ENCODE peak calls at places on chromosomes 3 and 15, in four cellular contexts. R is H9, Q is IMR-90, O is H1. P is an unnamed sample.
A peak's percentile ranks its signal among the peaks of the same experiment; 100 is the strongest.

GRCh38 chr15:70963199-70963598 is 70.6 kb downstream of the LRRC49 start:
- DNase-seq in R (no peak), Q (no peak), O (no peak), P (no peak)

GRCh38 chr3:152204218-152204617 is 64.5 kb upstream of the MBNL1 start:
- DNase-seq in R (no peak), Q (no peak), O (no peak), P (no peak)

GRCh38 chr3:143712522-143712921 is 135.7 kb downstream of the SLC9A9 start:
- DNase-seq in R (no peak), Q (no peak), O (no peak), P (no peak)

GRCh38 chr15:66178531-66178910 is 75.0 kb downstream of the MEGF11 start:
- DNase-seq in R (peak; percentile 71), Q (no peak), O (peak; percentile 33), P (peak; percentile 24)

GRCh38 chr3:138945646-138946553 is 1.0 kb downstream of the FOXL2 start:
- DNase-seq in R (peak; percentile 64), Q (peak; percentile 23), O (no peak), P (peak; percentile 78)

GRCh38 chr15:51331141-51331540 is 7.3 kb downstream of the CYP19A1 start:
- DNase-seq in R (no peak), Q (peak; percentile 25), O (no peak), P (peak; percentile 59)

GRCh38 chr3:8964436-8965370 is 1.4 kb upstream of the RAD18 start:
- DNase-seq in R (peak; percentile 64), Q (peak; percentile 70), O (peak; percentile 53), P (peak; percentile 58)

GRCh38 chr15:67189326-67190051 is 65.0 kb downstream of the AAGAB start:
- DNase-seq in R (no peak), Q (peak; percentile 10), O (no peak), P (no peak)

GRCh38 chr15:31156808-31157207 is 55.3 kb upstream of the TRPM1 start:
- DNase-seq in R (no peak), Q (no peak), O (no peak), P (no peak)

GRCh38 chr15:79815468-79815867 is 81.3 kb downstream of the MTHFS start:
- DNase-seq in R (no peak), Q (no peak), O (no peak), P (no peak)

GRCh38 chr3:141401584-141402475 is 33.5 kb downstream of the ZBTB38 start:
- DNase-seq in R (peak; percentile 52), Q (no peak), O (no peak), P (peak; percentile 55)

GRCh38 chr3:35291837-35292236 is 347.5 kb upstream of the ARPP21 start:
- DNase-seq in R (no peak), Q (no peak), O (no peak), P (peak; percentile 46)

GRCh38 chr15:79540551-79540950 is 108.4 kb downstream of the MINAR1 start:
- DNase-seq in R (no peak), Q (no peak), O (no peak), P (peak; percentile 10)

GRCh38 chr3:48564022-48564421 is 441 bp upstream of the UCN2 start:
- DNase-seq in R (no peak), Q (peak; percentile 62), O (no peak), P (no peak)

GRCh38 chr3:40623567-40623966 is 98.8 kb downstream of the ZNF621 start:
- DNase-seq in R (no peak), Q (no peak), O (no peak), P (no peak)

GRCh38 chr3:52002768-52003167 is 7.1 kb upstream of the RPL29 start:
- DNase-seq in R (no peak), Q (no peak), O (no peak), P (no peak)

GRCh38 chr3:112633757-112634156 is 7.2 kb downstream of the CCDC80 start:
- DNase-seq in R (no peak), Q (no peak), O (no peak), P (no peak)

GRCh38 chr15:75397494-75397893 is 29.1 kb upstream of the MAN2C1 start:
- DNase-seq in R (no peak), Q (peak; percentile 54), O (no peak), P (no peak)

GRCh38 chr15:87733005-87733404 is 523.5 kb downstream of the NTRK3 start:
- DNase-seq in R (no peak), Q (peak; percentile 50), O (no peak), P (peak; percentile 81)

GRCh38 chr3:182795383-182795782 is 2.1 kb downstream of the ATP11B start:
- DNase-seq in R (no peak), Q (no peak), O (no peak), P (no peak)

GRCh38 chr15:98799991-98800390 is 151.7 kb downstream of the IGF1R start:
- DNase-seq in R (no peak), Q (no peak), O (no peak), P (peak; percentile 41)

GRCh38 chr15:97929456-97930229 is 30.9 kb upstream of the ARRDC4 start:
- DNase-seq in R (no peak), Q (no peak), O (no peak), P (no peak)

GRCh38 chr3:171875923-171876412 is 32.8 kb downstream of the TMEM212 start:
- DNase-seq in R (no peak), Q (peak; percentile 19), O (no peak), P (no peak)

GRCh38 chr15:79091204-79091867 is 756 bp upstream of the RASGRF1 start:
- DNase-seq in R (peak; percentile 35), Q (peak; percentile 6), O (no peak), P (peak; percentile 32)

GRCh38 chr3:188950832-188951489 is 220.8 kb upstream of the TPRG1 start:
- DNase-seq in R (no peak), Q (peak; percentile 99), O (no peak), P (no peak)

GRCh38 chr15:47932829-47933696 is 187.7 kb upstream of the SLC24A5 start:
- DNase-seq in R (no peak), Q (no peak), O (no peak), P (peak; percentile 98)

GRCh38 chr3:133792171-133792763 is 13.3 kb upstream of the SRPRB start:
- DNase-seq in R (no peak), Q (peak; percentile 5), O (no peak), P (peak; percentile 67)

GRCh38 chr15:41581110-41581509 is 22.1 kb downstream of the TYRO3 start:
- DNase-seq in R (peak; percentile 81), Q (no peak), O (no peak), P (peak; percentile 87)

GRCh38 chr15:27685638-27686037 is 413.5 kb downstream of the OCA2 start:
- DNase-seq in R (no peak), Q (no peak), O (no peak), P (no peak)

GRCh38 chr15:70778258-70779076 is 15.1 kb upstream of the UACA start:
- DNase-seq in R (no peak), Q (peak; percentile 94), O (no peak), P (no peak)

GRCh38 chr3:43627360-43627759 is 5.5 kb upstream of the ANO10 start:
- DNase-seq in R (no peak), Q (no peak), O (no peak), P (no peak)

GRCh38 chr3:165800970-165801369 is 36.3 kb downstream of the BCHE start:
- DNase-seq in R (no peak), Q (no peak), O (no peak), P (no peak)

GRCh38 chr3:107841864-107842263 is 249.0 kb downstream of the CD47 start:
- DNase-seq in R (no peak), Q (no peak), O (no peak), P (no peak)

GRCh38 chr15:58771621-58772235 is 626 bp downstream of the MINDY2 start:
- DNase-seq in R (peak; percentile 70), Q (no peak), O (no peak), P (peak; percentile 77)

GRCh38 chr3:36695769-36696137 is 68.6 kb downstream of the DCLK3 start:
- DNase-seq in R (no peak), Q (peak; percentile 91), O (no peak), P (no peak)

GRCh38 chr3:64530434-64531049 is 157.3 kb downstream of the ADAMTS9 start:
- DNase-seq in R (peak; percentile 69), Q (peak; percentile 50), O (peak; percentile 13), P (peak; percentile 71)

GRCh38 chr15:75828429-75828828 is 14.8 kb upstream of the UBE2Q2 start:
- DNase-seq in R (no peak), Q (no peak), O (no peak), P (no peak)

GRCh38 chr3:134330895-134331810 is 43.1 kb downstream of the AMOTL2 start:
- DNase-seq in R (no peak), Q (peak; percentile 71), O (no peak), P (peak; percentile 87)

GRCh38 chr3:128178782-128179473 is 25.6 kb downstream of the EEFSEC start:
- DNase-seq in R (no peak), Q (peak; percentile 15), O (no peak), P (no peak)

GRCh38 chr3:111572061-111572460 is 23.1 kb downstream of the ZBED2 start:
- DNase-seq in R (no peak), Q (no peak), O (no peak), P (no peak)
- H4K5ac ChIP-seq in R (no peak overlapping the region), Q (no peak overlapping the region), O (no peak overlapping the region), P (no peak overlapping the region)

GRCh38 chr15:82742134-82742533 is 32.5 kb upstream of the AP3B2 start:
- DNase-seq in R (no peak), Q (no peak), O (no peak), P (no peak)
- H2AK5ac ChIP-seq in R (no peak overlapping the region), Q (no peak overlapping the region), O (no peak overlapping the region), P (no peak overlapping the region)

GRCh38 chr3:62723171-62723570 is 152.0 kb downstream of the CADPS start:
- DNase-seq in R (no peak), Q (no peak), O (no peak), P (no peak)

GRCh38 chr3:62723636-62724217 is 151.5 kb downstream of the CADPS start:
- DNase-seq in R (peak; percentile 53), Q (no peak), O (no peak), P (no peak)

GRCh38 chr3:62727576-62727975 is 147.6 kb downstream of the CADPS start:
- DNase-seq in R (no peak), Q (no peak), O (no peak), P (peak; percentile 68)

GRCh38 chr3:62722344-62722743 is 152.9 kb downstream of the CADPS start:
- DNase-seq in R (no peak), Q (no peak), O (no peak), P (no peak)

DNA sequence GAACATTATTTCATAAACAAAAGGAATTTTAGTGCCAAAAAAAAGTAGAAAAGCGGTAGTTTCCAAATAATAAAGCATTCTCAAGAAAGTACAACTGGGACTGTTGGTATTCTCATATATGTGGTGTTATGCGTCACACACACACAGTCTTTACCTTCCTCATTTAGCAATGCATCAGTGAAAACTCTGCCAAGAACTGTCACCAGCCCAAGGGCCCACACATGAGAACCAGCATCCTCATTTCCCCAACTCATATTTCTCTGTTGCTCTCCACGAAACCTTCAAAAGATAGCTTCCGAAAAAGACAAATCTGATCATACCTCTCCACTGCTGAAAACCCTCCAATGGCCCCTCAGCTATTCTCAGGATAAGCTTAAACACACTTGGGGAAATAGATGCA is 150.7 kb downstream of the CADPS start:
- DNase-seq in R (no peak), Q (no peak), O (no peak), P (no peak)
- H3K56ac ChIP-seq in R (no peak overlapping the region), Q (no peak overlapping the region), O (no peak overlapping the region), P (no peak overlapping the region)

GRCh38 chr3:193874997-193875593 is 260.9 kb upstream of the HES1 start:
- DNase-seq in R (no peak), Q (no peak), O (no peak), P (peak; percentile 61)
- H4K5ac ChIP-seq in R (no peak overlapping the region), Q (no peak overlapping the region), O (no peak overlapping the region), P (no peak overlapping the region)

GRCh38 chr3:99984668-99985067 is 129.6 kb downstream of the FILIP1L start:
- DNase-seq in R (no peak), Q (no peak), O (no peak), P (no peak)

GRCh38 chr3:99990179-99990578 is 124.1 kb downstream of the FILIP1L start:
- DNase-seq in R (no peak), Q (no peak), O (no peak), P (no peak)
- H2AK5ac ChIP-seq in R (no peak overlapping the region), Q (no peak overlapping the region), O (no peak overlapping the region), P (no peak overlapping the region)

GRCh38 chr3:98733055-98733777 is 29.9 kb upstream of the ST3GAL6 start:
- DNase-seq in R (no peak), Q (no peak), O (no peak), P (peak; percentile 66)
- H3K56ac ChIP-seq in R (no peak overlapping the region), Q (peak overlapping the region; percentile 71), O (peak overlapping the region; percentile 59), P (peak overlapping the region; percentile 94)